ENCODE peak calls at places on chromosomes 13 and 19, in seven cellular contexts. J, Y, Z, C, O, K and E are unnamed samples.

GRCh38 chr19:41844601-41845000 is at the start of gene LYPD4:
- DNase-seq in J (no peak), Y (no peak), Z (no peak), C (no peak), O (no peak), K (no peak), E (no peak)

GRCh38 chr13:96082640-96083039 is 7.3 kb upstream of the HS6ST3 start:
- DNase-seq in J (no peak), Y (no peak), Z (peak), C (no peak), O (no peak), K (no peak), E (no peak)

GRCh38 chr19:5691205-5691929 is 1.3 kb downstream of the RPL36 start:
- DNase-seq in J (peak), Y (peak), Z (peak), C (no peak), O (peak), K (peak), E (no peak)

GRCh38 chr13:36033035-36033434 is 98.1 kb downstream of the DCLK1 start:
- DNase-seq in J (no peak), Y (no peak), Z (no peak), C (no peak), O (no peak), K (no peak), E (no peak)

GRCh38 chr13:73844986-73845385 is 289.2 kb downstream of the KLF12 start:
- DNase-seq in J (no peak), Y (no peak), Z (no peak), C (no peak), O (no peak), K (no peak), E (no peak)

GRCh38 chr13:18960637-18961227 is 220.9 kb downstream of the TUBA3C start:
- DNase-seq in J (no peak), Y (no peak), Z (no peak), C (no peak), O (no peak), K (no peak), E (no peak)

GRCh38 chr13:45321230-45321629 is 19.8 kb downstream of the TPT1 start:
- DNase-seq in J (no peak), Y (no peak), Z (no peak), C (no peak), O (no peak), K (no peak), E (no peak)

GRCh38 chr13:94335786-94336357 is 143.6 kb downstream of the DCT start:
- DNase-seq in J (no peak), Y (no peak), Z (peak), C (no peak), O (no peak), K (no peak), E (no peak)

GRCh38 chr13:36275190-36276002 is 22.2 kb downstream of the CCDC169 start:
- DNase-seq in J (no peak), Y (no peak), Z (peak), C (no peak), O (no peak), K (no peak), E (no peak)

GRCh38 chr19:45522010-45522941 is 15.0 kb downstream of the VASP start:
- DNase-seq in J (no peak), Y (no peak), Z (no peak), C (no peak), O (no peak), K (no peak), E (no peak)

DNA sequence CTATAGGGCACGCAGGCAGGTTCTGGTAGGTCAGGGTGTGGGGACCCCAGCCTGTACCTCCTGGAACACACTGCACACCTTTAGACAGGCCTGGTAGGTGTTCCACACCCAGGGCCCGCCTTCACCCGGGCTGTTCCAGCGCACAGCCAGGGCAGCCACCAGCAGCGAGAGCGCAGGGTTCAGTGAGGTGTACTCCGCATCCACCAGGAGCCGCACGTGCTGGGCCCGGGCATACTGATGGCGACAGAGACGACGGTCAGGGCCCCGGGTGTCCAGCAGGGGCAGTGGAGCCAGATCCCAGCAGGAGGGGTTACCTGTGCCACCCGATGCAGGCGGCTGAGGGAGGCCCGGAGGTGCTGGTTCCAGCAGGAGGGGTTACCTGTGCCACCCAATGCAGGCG is 6.0 kb downstream of the PRODH2 start:
- DNase-seq in J (no peak), Y (no peak), Z (no peak), C (no peak), O (no peak), K (no peak), E (no peak)
- TF ChIP-seq POLR2AphosphoS5 in J (no peak), Y (no peak), Z (no peak), C (no peak), O (no peak), K (no peak), E (no peak)

DNA sequence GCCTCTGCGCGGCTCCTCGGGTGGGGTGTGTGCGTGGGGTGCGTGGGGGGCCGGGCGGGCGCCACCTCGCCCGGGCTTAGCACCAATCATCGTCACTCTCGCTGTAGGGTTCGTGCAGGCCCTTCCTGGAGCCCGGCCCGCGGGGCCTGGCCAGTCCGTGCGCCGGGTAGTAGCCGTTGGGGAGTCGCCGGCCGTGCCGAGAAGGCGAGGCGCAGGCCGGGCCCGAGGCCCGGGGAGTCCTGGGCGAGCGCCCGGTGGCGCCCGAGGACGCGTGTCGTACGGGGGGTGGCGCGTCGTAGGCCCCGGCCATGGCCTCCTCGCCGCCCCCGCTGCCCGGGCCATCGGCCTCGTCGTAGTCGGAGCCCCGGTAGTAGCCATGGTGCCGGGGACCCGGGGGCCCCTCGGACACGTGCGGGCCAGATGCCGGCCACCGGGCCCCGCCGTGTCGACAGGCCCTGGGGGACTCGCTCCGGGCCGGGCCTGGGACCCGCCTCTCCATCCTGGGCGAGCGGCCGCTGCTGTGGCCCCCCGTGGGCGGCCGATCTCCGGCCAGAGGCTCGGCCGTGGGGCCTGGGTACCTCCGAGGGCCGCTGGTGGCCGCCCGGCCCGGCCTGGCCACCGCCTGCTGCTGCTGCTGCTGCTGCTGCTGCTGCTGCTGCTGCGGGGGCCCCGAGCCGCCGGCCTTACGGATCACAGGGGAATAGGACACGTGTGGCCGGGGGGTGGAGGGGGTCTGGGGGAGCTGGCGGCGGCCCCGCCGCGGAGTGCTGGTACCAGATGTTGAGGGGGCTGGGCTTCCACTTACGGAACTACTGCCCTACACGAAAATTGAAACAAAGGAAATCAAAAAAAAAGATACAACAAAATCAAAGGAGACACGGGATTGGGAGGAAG is 57.3 kb downstream of the IER2 start:
- DNase-seq in J (no peak), Y (peak), Z (no peak), C (peak), O (no peak), K (no peak), E (peak)
- TF ChIP-seq POLR2A in J (no peak), Y (no peak), Z (no peak), C (no peak), O (no peak), K (no peak), E (no peak)

GRCh38 chr19:9362905-9363304 is at the start of gene ZNF177:
- DNase-seq in J (no peak), Y (no peak), Z (no peak), C (no peak), O (no peak), K (no peak), E (no peak)
- TF ChIP-seq POLR2AphosphoS5 in J (no peak), Y (peak), Z (no peak), C (no peak), O (no peak), K (no peak), E (no peak)

GRCh38 chr19:51531349-51532315 is at the start of gene SIGLEC6:
- DNase-seq in J (no peak), Y (peak), Z (no peak), C (peak), O (peak), K (peak), E (peak)
- TF ChIP-seq POLR2A in J (no peak), Y (no peak), Z (no peak), C (no peak), O (no peak), K (no peak), E (no peak)

DNA sequence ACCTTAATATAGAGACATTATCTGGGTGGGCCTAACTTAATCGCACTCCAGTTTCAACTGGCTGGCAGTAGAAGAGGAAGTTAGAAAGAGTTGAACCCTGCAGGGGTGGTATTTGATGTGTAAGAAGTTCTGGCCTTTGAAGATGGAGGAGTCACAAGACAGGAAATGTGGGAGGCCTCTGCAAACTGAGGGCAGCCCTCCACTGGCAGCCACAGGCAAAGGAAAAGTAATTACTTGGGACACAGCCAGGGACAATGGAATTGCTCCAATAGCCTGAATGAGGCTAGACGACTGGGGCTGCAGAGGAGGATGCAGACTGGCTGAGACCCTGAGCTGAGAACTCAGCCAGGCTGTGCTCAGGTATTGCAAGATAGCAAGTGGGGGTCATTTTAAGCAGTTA is 703.3 kb upstream of the ARGLU1 start:
- DNase-seq in J (no peak), Y (no peak), Z (peak), C (no peak), O (no peak), K (no peak), E (no peak)
- TF ChIP-seq POLR2AphosphoS5 in J (no peak), Y (no peak), Z (no peak), C (no peak), O (no peak), K (no peak), E (no peak)

GRCh38 chr19:10830941-10831779 is 4.9 kb downstream of the TMED1 start:
- DNase-seq in J (no peak), Y (no peak), Z (no peak), C (no peak), O (no peak), K (no peak), E (peak)
- TF ChIP-seq POLR2A in J (no peak), Y (no peak), Z (peak), C (no peak), O (no peak), K (no peak), E (no peak)